ENCODE peak calls at places on chromosome 22, in five cellular contexts. R, X, Y, D and L are unnamed samples.

GRCh38 chr22:24486501-24486921 is 8.6 kb upstream of the UPB1 start:
- DNase-seq in D (peak), X (no peak), R (no peak), Y (no peak), L (no peak)

GRCh38 chr22:17787159-17788022 is 13.1 kb upstream of the BID start:
- DNase-seq in R (no peak), Y (no peak), D (no peak), X (no peak), L (peak)

GRCh38 chr22:46576556-46577351 is 39.3 kb upstream of the CELSR1 start:
- DNase-seq in Y (peak), R (no peak), D (no peak), X (peak), L (peak)

GRCh38 chr22:45475876-45476514 is 26.7 kb upstream of the FBLN1 start:
- DNase-seq in Y (peak), D (no peak), R (no peak), X (no peak), L (no peak)

GRCh38 chr22:44890416-44891292 is 119.2 kb downstream of the PHF21B start:
- DNase-seq in Y (no peak), X (no peak), R (no peak), D (no peak), L (no peak)

GRCh38 chr22:47553436-47553835 is 791.0 kb downstream of the TBC1D22A start:
- DNase-seq in D (no peak), R (no peak), X (no peak), Y (no peak), L (no peak)

GRCh38 chr22:24505337-24505736 is 10.2 kb downstream of the UPB1 start:
- DNase-seq in R (no peak), Y (no peak), D (no peak), X (no peak), L (no peak)

GRCh38 chr22:17119481-17120202 is 1.5 kb downstream of the TMEM121B start:
- DNase-seq in D (no peak), X (no peak), R (peak), Y (peak), L (no peak)

GRCh38 chr22:48192920-48193319 is 1430.5 kb downstream of the TBC1D22A start:
- DNase-seq in X (no peak), R (no peak), D (no peak), Y (no peak), L (no peak)

GRCh38 chr22:33565580-33565995 is 354.7 kb downstream of the LARGE1 start:
- DNase-seq in Y (no peak), X (no peak), R (no peak), D (no peak), L (no peak)

GRCh38 chr22:31556627-31557203 is 60.4 kb downstream of the SFI1 start:
- DNase-seq in R (peak), Y (no peak), D (peak), X (peak), L (no peak)

GRCh38 chr22:27972732-27973698 is 54.0 kb upstream of the PITPNB start:
- DNase-seq in X (no peak), Y (no peak), R (no peak), D (no peak), L (no peak)

GRCh38 chr22:19060356-19061009 is 61.7 kb downstream of the DGCR2 start:
- DNase-seq in D (no peak), R (no peak), X (peak), Y (no peak), L (no peak)

GRCh38 chr22:48721394-48721666 is 1106.3 kb downstream of the BRD1 start:
- DNase-seq in D (no peak), R (no peak), Y (no peak), X (no peak), L (no peak)

GRCh38 chr22:48175721-48176120 is 1413.3 kb downstream of the TBC1D22A start:
- DNase-seq in X (no peak), Y (no peak), D (no peak), R (no peak), L (no peak)

GRCh38 chr22:46042786-46043185 is 65.8 kb upstream of the WNT7B start:
- DNase-seq in D (no peak), Y (no peak), R (no peak), X (no peak), L (no peak)

GRCh38 chr22:41917906-41918791 is 3.3 kb upstream of the SHISA8 start:
- DNase-seq in X (no peak), D (no peak), R (no peak), Y (peak), L (no peak)

GRCh38 chr22:45764051-45764450 is 92.4 kb downstream of the ATXN10 start:
- DNase-seq in R (no peak), X (no peak), Y (no peak), D (no peak), L (no peak)

GRCh38 chr22:49538006-49538405 is 289.7 kb downstream of the BRD1 start:
- DNase-seq in D (no peak), X (no peak), R (no peak), Y (no peak), L (no peak)

GRCh38 chr22:44395116-44396005 is 82.6 kb upstream of the SHISAL1 start:
- DNase-seq in Y (peak), D (no peak), R (no peak), X (no peak), L (no peak)

GRCh38 chr22:41696714-41697113 is 2.6 kb upstream of the MEI1 start:
- DNase-seq in R (no peak), Y (no peak), D (no peak), X (no peak), L (no peak)

GRCh38 chr22:17281026-17281809 is 62.0 kb upstream of the ADA2 start:
- DNase-seq in D (no peak), Y (no peak), R (no peak), X (no peak), L (no peak)

GRCh38 chr22:46293591-46294260 is 2.9 kb upstream of the GTSE1 start:
- DNase-seq in Y (peak), X (no peak), R (no peak), D (no peak), L (peak)

GRCh38 chr22:44371741-44372525 is 59.2 kb upstream of the SHISAL1 start:
- DNase-seq in D (no peak), Y (no peak), X (no peak), R (no peak), L (no peak)

GRCh38 chr22:39325392-39325932 is 6.0 kb upstream of the RPL3 start:
- DNase-seq in Y (no peak), D (no peak), R (no peak), X (no peak), L (no peak)

GRCh38 chr22:20155330-20156041 is 4.6 kb upstream of the CCDC188 start:
- DNase-seq in D (no peak), R (peak), X (no peak), Y (peak), L (no peak)

GRCh38 chr22:47000888-47001287 is 238.4 kb downstream of the TBC1D22A start:
- DNase-seq in D (no peak), Y (no peak), R (no peak), X (no peak), L (no peak)

GRCh38 chr22:46777609-46777970 is 15.1 kb downstream of the TBC1D22A start:
- DNase-seq in R (no peak), Y (peak), D (no peak), X (no peak), L (peak)

GRCh38 chr22:19495562-19496323 is 16.0 kb downstream of the CDC45 start:
- DNase-seq in Y (no peak), D (no peak), R (no peak), X (no peak), L (no peak)

GRCh38 chr22:20243545-20244249 is 24.4 kb downstream of the RTN4R start:
- DNase-seq in R (no peak), Y (peak), X (peak), D (peak), L (no peak)

GRCh38 chr22:44431256-44431655 is 66.8 kb downstream of the RTL6 start:
- DNase-seq in D (no peak), Y (no peak), R (no peak), X (no peak), L (no peak)

GRCh38 chr22:35357883-35358621 is 22.8 kb upstream of the HMOX1 start:
- DNase-seq in R (no peak), Y (no peak), X (no peak), D (no peak), L (no peak)

GRCh38 chr22:43060213-43060612 is 29.0 kb downstream of the TTLL1 start:
- DNase-seq in Y (no peak), R (peak), X (peak), D (no peak), L (no peak)